ENCODE peak calls at places on chromosomes 6 and 20, in seven cellular contexts. X is heart left ventricle, G is kidney epithelial cell, L is ovary, N is breast epithelium, K is heart right ventricle, M is GM06990. O is an unnamed sample.

GRCh38 chr20:17403496-17403895 is 127.7 kb downstream of the BFSP1 start:
- DNase-seq in L (no peak), N (no peak), K (no peak), M (no peak), X (no peak), G (peak), O (no peak)

GRCh38 chr6:109743739-109744138 is 52.6 kb downstream of the FIG4 start:
- DNase-seq in M (no peak), X (no peak), L (no peak), K (no peak), N (no peak), G (peak), O (no peak)

GRCh38 chr6:111201155-111201554 is 113.9 kb downstream of the SLC16A10 start:
- DNase-seq in G (no peak), K (no peak), N (no peak), X (no peak), L (no peak), M (no peak), O (no peak)

GRCh38 chr6:157669747-157670216 is 153.3 kb upstream of the SNX9 start:
- DNase-seq in X (peak), K (peak), N (peak), L (peak), G (no peak), M (no peak), O (peak)

GRCh38 chr20:10924628-10925266 is 250.9 kb upstream of the JAG1 start:
- DNase-seq in K (no peak), N (no peak), L (no peak), M (no peak), G (peak), X (no peak), O (no peak)

GRCh38 chr6:20906938-20907337 is 372.7 kb downstream of the CDKAL1 start:
- DNase-seq in G (no peak), X (no peak), L (no peak), M (no peak), K (no peak), N (no peak), O (no peak)

GRCh38 chr20:43096471-43096870 is 93.2 kb downstream of the PTPRT start:
- DNase-seq in K (no peak), M (no peak), N (no peak), L (no peak), X (no peak), G (no peak), O (peak)

GRCh38 chr20:58604410-58604881 is 46.6 kb upstream of the STX16 start:
- DNase-seq in N (no peak), L (no peak), X (no peak), G (no peak), M (no peak), K (no peak), O (peak)

GRCh38 chr20:62198931-62199330 is 16.1 kb downstream of the MTG2 start:
- DNase-seq in G (no peak), N (no peak), M (no peak), K (peak), X (no peak), L (no peak), O (no peak)

GRCh38 chr6:145836170-145836569 is 21.6 kb upstream of the FBXO30 start:
- DNase-seq in L (no peak), K (no peak), X (no peak), M (no peak), N (no peak), G (no peak), O (no peak)

GRCh38 chr6:63660737-63661136 is 25.1 kb downstream of the PHF3 start:
- DNase-seq in K (no peak), X (no peak), L (no peak), N (no peak), M (no peak), G (no peak), O (no peak)

GRCh38 chr20:9281770-9282169 is 212.9 kb downstream of the PLCB4 start:
- DNase-seq in G (no peak), K (no peak), L (no peak), X (no peak), M (no peak), N (no peak), O (no peak)

GRCh38 chr20:23078351-23078993 is 7.7 kb downstream of the CD93 start:
- DNase-seq in G (no peak), L (no peak), M (no peak), K (no peak), X (no peak), N (no peak), O (no peak)

GRCh38 chr6:85997206-85997605 is 354.5 kb upstream of the SYNCRIP start:
- DNase-seq in X (no peak), L (no peak), M (no peak), K (no peak), N (no peak), G (no peak), O (no peak)

GRCh38 chr6:83707829-83708545 is 914 bp downstream of the SNAP91 start:
- DNase-seq in N (no peak), K (peak), G (no peak), M (peak), L (no peak), X (no peak), O (peak)

GRCh38 chr6:96522469-96523009 is 933 bp downstream of the UFL1 start:
- DNase-seq in N (no peak), M (peak), X (no peak), G (no peak), K (no peak), L (no peak), O (no peak)

GRCh38 chr6:81938014-81938761 is 185.7 kb upstream of the TENT5A start:
- DNase-seq in L (no peak), N (no peak), G (peak), X (no peak), M (no peak), K (no peak), O (no peak)

GRCh38 chr6:160360955-160361354 is 12.8 kb downstream of the SLC22A3 start:
- DNase-seq in L (no peak), K (no peak), X (no peak), N (no peak), G (no peak), M (no peak), O (no peak)

GRCh38 chr20:60013296-60014142 is 55.3 kb downstream of the CDH26 start:
- DNase-seq in N (no peak), K (no peak), G (no peak), M (no peak), X (no peak), L (no peak), O (no peak)

GRCh38 chr20:48898210-48898609 is 23.3 kb upstream of the ARFGEF2 start:
- DNase-seq in L (no peak), M (no peak), G (no peak), X (no peak), N (no peak), K (no peak), O (no peak)

GRCh38 chr6:90928051-90928450 is 341.2 kb upstream of the MAP3K7 start:
- DNase-seq in L (no peak), G (no peak), M (no peak), N (no peak), X (no peak), K (no peak), O (no peak)

GRCh38 chr20:38935285-38935684 is 9.1 kb downstream of the FAM83D start:
- DNase-seq in G (no peak), N (no peak), X (no peak), M (no peak), L (no peak), K (no peak), O (no peak)

GRCh38 chr6:44202332-44202971 is 14.3 kb upstream of the MYMX start:
- DNase-seq in M (no peak), G (no peak), L (no peak), K (no peak), N (no peak), X (no peak), O (no peak)

GRCh38 chr6:147509900-147510299 is 1.4 kb downstream of the SAMD5 start:
- DNase-seq in L (no peak), X (no peak), M (no peak), K (no peak), N (no peak), G (no peak), O (no peak)

GRCh38 chr6:68447112-68447511 is 188.0 kb upstream of the ADGRB3 start:
- DNase-seq in M (no peak), N (no peak), K (no peak), L (no peak), X (no peak), G (no peak), O (no peak)

GRCh38 chr6:68445926-68446325 is 189.2 kb upstream of the ADGRB3 start:
- DNase-seq in M (no peak), L (no peak), N (no peak), K (no peak), X (no peak), G (no peak), O (no peak)

GRCh38 chr6:68443704-68444103 is 191.4 kb upstream of the ADGRB3 start:
- DNase-seq in X (no peak), K (no peak), N (no peak), M (no peak), L (no peak), G (no peak), O (no peak)
- TF ChIP-seq CTCF in X (no peak), K (no peak), N (no peak), M (no peak), L (no peak), G (peak), O (peak)

DNA sequence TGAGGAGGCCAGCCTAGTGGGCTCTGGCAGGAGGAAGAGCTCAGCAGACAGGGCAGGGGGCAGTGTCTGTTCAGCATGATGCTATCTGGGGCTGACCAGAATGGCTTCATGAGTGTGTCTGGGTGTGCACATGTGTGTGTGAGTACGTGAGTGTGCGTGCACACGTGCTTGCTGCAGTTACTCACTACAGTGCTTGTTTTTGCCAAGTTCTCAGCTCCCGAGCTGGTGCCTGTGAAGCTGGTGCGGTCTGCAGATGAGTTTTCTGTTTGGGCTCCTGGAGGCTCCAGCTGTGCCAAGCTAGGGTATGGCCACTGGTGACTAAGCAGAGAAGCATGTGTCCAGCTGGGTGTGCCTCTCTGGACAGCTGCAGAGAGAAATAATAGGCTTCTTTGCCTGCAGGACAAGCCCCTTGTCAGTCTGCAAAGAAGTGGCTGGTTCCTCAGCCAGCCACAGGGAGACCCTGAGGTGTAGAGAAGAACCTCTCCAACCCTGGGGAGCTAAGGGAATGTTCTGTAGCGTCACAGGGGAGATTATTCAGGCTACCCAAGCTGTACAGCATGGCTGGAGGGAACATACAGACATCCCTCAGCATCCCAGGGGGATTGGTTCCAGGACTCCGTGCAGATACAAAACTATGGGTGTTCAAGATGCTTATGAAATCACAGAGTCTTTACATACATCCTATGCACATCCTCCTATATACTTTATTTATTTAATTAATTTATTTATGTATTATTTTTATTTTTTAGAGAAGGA is 40.2 kb upstream of the FAM50B start:
- DNase-seq in L (peak), G (peak), N (peak), K (peak), X (no peak), M (no peak), O (no peak)
- TF ChIP-seq CTCF in L (no peak), G (no peak), N (no peak), K (no peak), X (no peak), M (no peak), O (no peak)

GRCh38 chr20:13788167-13788834 is 3.5 kb downstream of the NDUFAF5 start:
- DNase-seq in M (no peak), K (no peak), L (peak), G (no peak), N (peak), X (no peak), O (no peak)
- TF ChIP-seq CTCF in M (peak), K (peak), L (no peak), G (peak), N (peak), X (peak), O (peak)

GRCh38 chr6:168314948-168315347 is 4.6 kb downstream of the DACT2 start:
- DNase-seq in M (no peak), K (no peak), L (no peak), X (no peak), N (peak), G (no peak), O (no peak)
- TF ChIP-seq CTCF in M (no peak), K (peak), L (no peak), X (no peak), N (peak), G (peak), O (no peak)

GRCh38 chr6:108570518-108570917 is 9.8 kb downstream of the FOXO3 start:
- DNase-seq in N (no peak), G (no peak), L (no peak), K (no peak), X (no peak), M (no peak), O (no peak)
- TF ChIP-seq CTCF in N (no peak), G (peak), L (no peak), K (no peak), X (no peak), M (peak), O (peak)